ENCODE peak calls at places on chromosomes 4 and X, in nine cellular contexts. B is epithelial cell of esophagus, L is fibroblast of the aortic adventitia, U is coronary artery, V is GM06990, C is GM10248, W is adrenal gland, I is lower leg skin, H is Panc1. F is an unnamed sample.

GRCh38 chr4:83548151-83548905 is 12.4 kb downstream of the GPAT3 start:
- DNase-seq in B (peak; percentile 99), L (peak; percentile 97), U (no peak), V (peak; percentile 52), C (peak; percentile 54), W (peak; percentile 85), I (peak; percentile 90), H (peak; percentile 96), F (no peak)

GRCh38 chr4:6644792-6645530 is 4.5 kb downstream of the MRFAP1 start:
- DNase-seq in B (no peak), L (no peak), U (no peak), V (no peak), C (no peak), W (no peak), I (peak; percentile 59), H (no peak), F (no peak)

GRCh38 chrX:39895228-39896110 is 202.3 kb downstream of the BCOR start:
- DNase-seq in B (peak; percentile 48), L (no peak), U (no peak), V (no peak), C (no peak), W (peak; percentile 34), I (no peak), H (no peak), F (no peak)

GRCh38 chr4:154714339-154715040 is 29.3 kb upstream of the LRAT start:
- DNase-seq in B (no peak), L (no peak), U (no peak), V (no peak), C (no peak), W (no peak), I (no peak), H (no peak), F (no peak)

GRCh38 chrX:42119076-42119475 is 195.7 kb upstream of the CASK start:
- DNase-seq in B (peak; percentile 94), L (peak; percentile 89), U (no peak), V (no peak), C (no peak), W (no peak), I (no peak), H (no peak), F (no peak)

GRCh38 chr4:108890491-108890890 is 127.6 kb upstream of the ETNPPL start:
- DNase-seq in B (no peak), L (no peak), U (no peak), V (no peak), C (no peak), W (no peak), I (no peak), H (no peak), F (no peak)

GRCh38 chr4:43296946-43297528 is 404.5 kb downstream of the GRXCR1 start:
- DNase-seq in B (peak; percentile 5), L (no peak), U (no peak), V (no peak), C (no peak), W (no peak), I (no peak), H (no peak), F (no peak)

GRCh38 chr4:65391814-65392213 is 278.5 kb downstream of the EPHA5 start:
- DNase-seq in B (no peak), L (no peak), U (no peak), V (no peak), C (no peak), W (no peak), I (no peak), H (no peak), F (no peak)

GRCh38 chrX:1462596-1463251 is 10.0 kb upstream of the ASMTL start:
- DNase-seq in B (peak; percentile 4), L (peak; percentile 79), U (peak; percentile 62), V (no peak), C (no peak), W (peak; percentile 55), I (peak; percentile 70), H (no peak), F (peak; percentile 23)

GRCh38 chr4:7904108-7904516 is 35.5 kb downstream of the AFAP1 start:
- DNase-seq in B (peak; percentile 45), L (peak; percentile 97), U (no peak), V (no peak), C (no peak), W (no peak), I (no peak), H (no peak), F (no peak)

GRCh38 chrX:15301924-15302323 is 13.5 kb downstream of the ASB11 start:
- DNase-seq in B (peak; percentile 54), L (peak; percentile 20), U (no peak), V (peak; percentile 1), C (no peak), W (peak; percentile 38), I (peak; percentile 90), H (no peak), F (no peak)

GRCh38 chrX:153981771-153982533 is 9.4 kb downstream of the TMEM187 start:
- DNase-seq in B (no peak), L (no peak), U (no peak), V (no peak), C (no peak), W (peak; percentile 65), I (peak; percentile 87), H (no peak), F (no peak)

GRCh38 chr4:153248641-153249198 is 44.5 kb downstream of the TRIM2 start:
- DNase-seq in B (no peak), L (no peak), U (no peak), V (no peak), C (no peak), W (no peak), I (peak; percentile 84), H (no peak), F (no peak)

GRCh38 chr4:161249779-161250440 is 913.9 kb downstream of the FSTL5 start:
- DNase-seq in B (no peak), L (no peak), U (no peak), V (no peak), C (no peak), W (no peak), I (no peak), H (no peak), F (no peak)

GRCh38 chr4:123390846-123391456 is 5.6 kb upstream of the SPRY1 start:
- DNase-seq in B (peak; percentile 41), L (peak; percentile 59), U (no peak), V (no peak), C (no peak), W (no peak), I (no peak), H (no peak), F (no peak)

GRCh38 chr4:177393236-177393635 is 49.0 kb downstream of the AGA start:
- DNase-seq in B (no peak), L (no peak), U (no peak), V (no peak), C (no peak), W (no peak), I (no peak), H (no peak), F (no peak)

GRCh38 chr4:155491336-155492131 is 114.8 kb upstream of the MAP9 start:
- DNase-seq in B (no peak), L (no peak), U (no peak), V (peak; percentile 34), C (peak; percentile 37), W (no peak), I (no peak), H (no peak), F (no peak)

DNA sequence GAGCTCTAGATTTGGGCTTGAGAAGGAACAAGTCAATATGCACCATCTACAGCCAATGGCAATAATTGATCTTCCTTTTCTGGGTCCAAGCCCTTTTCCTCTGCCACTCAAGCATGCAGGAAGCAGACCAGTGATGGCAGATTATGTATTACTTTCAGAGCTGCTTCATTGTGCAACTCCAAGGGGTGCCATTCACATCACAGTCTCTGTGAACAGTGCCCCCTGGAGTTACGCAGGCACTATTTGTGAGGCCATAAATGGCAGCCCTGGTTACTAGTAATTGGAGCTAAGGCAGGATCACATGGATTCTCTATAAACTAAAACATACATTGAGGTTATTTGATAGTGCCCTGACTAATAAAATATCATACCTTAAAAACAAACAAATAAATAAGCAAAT is 313.4 kb upstream of the SLC7A11 start:
- DNase-seq in B (peak; percentile 25), L (no peak), U (no peak), V (no peak), C (no peak), W (no peak), I (no peak), H (no peak), F (no peak)
- TF ChIP-seq CTCF in B (peak; percentile 14), L (no peak), U (no peak), V (peak; percentile 60), C (peak; percentile 13), W (no peak), I (no peak), H (peak; percentile 25), F (peak; percentile 18)

DNA sequence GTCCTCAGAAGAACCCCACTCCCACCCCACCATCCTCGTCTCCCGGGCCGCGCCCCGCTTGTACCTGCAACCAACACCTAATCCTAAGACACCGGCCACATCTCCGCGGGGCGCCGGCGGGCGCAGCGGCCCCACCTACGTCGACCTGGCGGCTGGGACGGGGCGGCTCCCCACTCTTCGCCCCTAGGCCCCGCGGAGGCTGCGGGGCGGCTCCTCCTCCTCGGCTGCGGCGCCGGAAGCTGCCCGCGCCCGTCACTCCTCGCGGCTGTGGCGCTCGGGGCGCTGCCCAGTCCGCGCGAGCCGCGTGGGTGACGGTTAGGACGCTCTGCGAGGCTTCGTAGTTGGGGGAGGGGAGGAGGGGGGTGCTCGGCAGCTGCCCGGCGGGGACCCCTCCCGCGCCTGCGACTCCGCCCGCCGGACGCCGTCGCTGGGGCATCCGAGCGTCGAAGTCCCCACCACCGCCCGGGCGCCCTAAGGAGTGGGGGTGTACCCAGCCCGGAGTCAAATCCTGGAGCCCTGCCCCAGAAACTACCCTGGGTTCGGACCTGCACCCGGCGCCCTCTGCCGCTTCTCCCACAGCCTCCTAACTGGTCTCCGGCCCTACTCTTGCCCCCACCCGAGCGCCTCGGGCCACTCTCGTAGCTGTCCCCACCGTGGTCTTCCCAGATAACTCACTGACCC is at the start of gene CCDC158:
- DNase-seq in B (peak; percentile 19), L (no peak), U (no peak), V (no peak), C (no peak), W (no peak), I (no peak), H (no peak), F (no peak)
- TF ChIP-seq CTCF in B (no peak), L (no peak), U (no peak), V (no peak), C (no peak), W (no peak), I (no peak), H (no peak), F (no peak)

GRCh38 chrX:101462892-101463291 is 22.4 kb upstream of the ARMCX4 start:
- DNase-seq in B (peak; percentile 41), L (peak; percentile 54), U (no peak), V (no peak), C (peak; percentile 28), W (peak; percentile 27), I (no peak), H (peak; percentile 13), F (no peak)
- TF ChIP-seq CTCF in B (peak; percentile 46), L (peak; percentile 56), U (no peak), V (peak; percentile 49), C (no peak), W (peak; percentile 42), I (no peak), H (peak; percentile 58), F (peak; percentile 34)

DNA sequence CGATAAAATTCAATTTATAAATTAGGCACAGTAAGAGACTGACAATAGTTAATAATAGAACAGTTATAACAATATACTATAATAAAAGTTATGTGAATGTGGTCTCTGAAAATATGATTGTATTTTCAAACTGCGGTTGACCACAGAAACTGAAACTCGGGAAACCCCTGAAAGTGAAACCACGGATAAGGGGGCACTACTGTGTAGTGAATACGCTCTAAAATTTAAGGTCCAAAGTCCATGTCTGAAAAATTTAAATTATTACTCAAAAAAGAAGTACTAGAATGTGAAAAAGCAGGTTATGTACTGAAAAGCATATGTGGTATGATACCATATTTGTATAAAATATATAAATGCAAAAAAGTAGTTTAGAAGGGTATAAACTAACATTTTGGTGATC is 1.9 kb downstream of the SMIM14 start:
- DNase-seq in B (no peak), L (peak; percentile 53), U (no peak), V (no peak), C (no peak), W (no peak), I (peak; percentile 10), H (no peak), F (no peak)
- TF ChIP-seq CTCF in B (no peak), L (no peak), U (no peak), V (no peak), C (no peak), W (no peak), I (no peak), H (no peak), F (no peak)

F was measured in osteocyte.